ENCODE peak calls at places on chromosomes 3 and 15, in five cellular contexts. Q is ovary, M is PC-9, L is colonic mucosa, S is left ventricle myocardium inferior. I is an unnamed sample. For H3K4me1, the result is how much of the 10 kb centered on the place peaks cover.

GRCh38 chr3:124730920-124731297 is 657 bp downstream of the UMPS start:
- DNase-seq in Q (peak), M (no peak), L (no peak), S (no peak), I (no peak)

GRCh38 chr3:133380481-133381225 is 19.2 kb upstream of the BFSP2 start:
- DNase-seq in Q (no peak), M (no peak), L (no peak), S (no peak), I (no peak)

GRCh38 chr3:9692416-9692815 is 11.2 kb upstream of the CPNE9 start:
- DNase-seq in Q (no peak), M (no peak), L (no peak), S (no peak), I (no peak)

GRCh38 chr3:52473031-52473430 is 17.6 kb downstream of the NISCH start:
- DNase-seq in Q (no peak), M (no peak), L (no peak), S (no peak), I (no peak)

GRCh38 chr15:100686725-100687488 is 84.5 kb downstream of the ASB7 start:
- DNase-seq in Q (no peak), M (no peak), L (no peak), S (no peak), I (peak)

GRCh38 chr3:149363053-149363452 is 14.4 kb downstream of the TM4SF1 start:
- DNase-seq in Q (no peak), M (no peak), L (no peak), S (no peak), I (peak)

GRCh38 chr15:33086500-33087141 is 107.9 kb downstream of the FMN1 start:
- DNase-seq in Q (no peak), M (no peak), L (no peak), S (no peak), I (no peak)

GRCh38 chr3:171257251-171258179 is 202.7 kb downstream of the TNIK start:
- DNase-seq in Q (no peak), M (no peak), L (no peak), S (no peak), I (no peak)

GRCh38 chr15:31397851-31398661 is 71.4 kb downstream of the KLF13 start:
- DNase-seq in Q (peak), M (no peak), L (peak), S (peak), I (peak)

GRCh38 chr3:139654637-139655365 is 23.0 kb downstream of the NMNAT3 start:
- DNase-seq in Q (no peak), M (no peak), L (no peak), S (no peak), I (peak)

GRCh38 chr3:123837858-123838257 is 46.3 kb downstream of the MYLK start:
- DNase-seq in Q (no peak), M (no peak), L (no peak), S (no peak), I (no peak)

GRCh38 chr3:173128633-173129032 is 12.4 kb downstream of the SPATA16 start:
- DNase-seq in Q (no peak), M (no peak), L (no peak), S (no peak), I (no peak)

GRCh38 chr3:138694287-138695007 is 85.9 kb downstream of the FAIM start:
- DNase-seq in Q (no peak), M (peak), L (no peak), S (no peak), I (peak)

GRCh38 chr3:134850761-134851160 is 55.7 kb downstream of the EPHB1 start:
- DNase-seq in Q (no peak), M (no peak), L (no peak), S (no peak), I (no peak)

GRCh38 chr3:196186661-196187573 is 24.3 kb downstream of the ZDHHC19 start:
- DNase-seq in Q (peak), M (no peak), L (no peak), S (no peak), I (no peak)

GRCh38 chr3:52509753-52510328 is 14.7 kb downstream of the STAB1 start:
- DNase-seq in Q (no peak), M (peak), L (no peak), S (no peak), I (no peak)

GRCh38 chr3:110343376-110343775 is 728.2 kb upstream of the NECTIN3 start:
- DNase-seq in Q (no peak), M (peak), L (no peak), S (no peak), I (peak)

GRCh38 chr3:192409838-192410683 is 317.3 kb downstream of the FGF12 start:
- DNase-seq in Q (no peak), M (peak), L (no peak), S (peak), I (no peak)

GRCh38 chr15:58924326-58924725 is 9.2 kb downstream of the SLTM start:
- DNase-seq in Q (no peak), M (no peak), L (no peak), S (no peak), I (no peak)

GRCh38 chr15:90033006-90033405 is 31.9 kb downstream of the ZNF710 start:
- DNase-seq in Q (no peak), M (no peak), L (no peak), S (no peak), I (no peak)

GRCh38 chr3:182183716-182184430 is 472.1 kb downstream of the SOX2 start:
- DNase-seq in Q (no peak), M (no peak), L (no peak), S (no peak), I (no peak)

GRCh38 chr3:176951586-176952292 is 245.5 kb downstream of the TBL1XR1 start:
- DNase-seq in Q (no peak), M (no peak), L (no peak), S (no peak), I (no peak)

GRCh38 chr3:72520690-72521308 is 327.4 kb downstream of the SHQ1 start:
- DNase-seq in Q (no peak), M (peak), L (no peak), S (no peak), I (peak)

GRCh38 chr3:39211332-39212130 is 19.1 kb upstream of the XIRP1 start:
- DNase-seq in Q (no peak), M (no peak), L (no peak), S (no peak), I (no peak)

GRCh38 chr15:59104602-59104911 is 389 bp upstream of the CCNB2 start:
- DNase-seq in Q (no peak), M (no peak), L (no peak), S (no peak), I (no peak)

GRCh38 chr15:48855501-48856440 is 22.2 kb upstream of the EID1 start:
- DNase-seq in Q (no peak), M (peak), L (peak), S (no peak), I (no peak)

GRCh38 chr15:32828507-32829186 is 110.8 kb downstream of the GREM1 start:
- DNase-seq in Q (no peak), M (no peak), L (no peak), S (no peak), I (no peak)

GRCh38 chr15:98881526-98882517 is 125.8 kb downstream of the PGPEP1L start:
- DNase-seq in Q (no peak), M (no peak), L (no peak), S (no peak), I (no peak)

GRCh38 chr3:162142511-162142910 is 645.9 kb downstream of the OTOL1 start:
- DNase-seq in Q (no peak), M (no peak), L (no peak), S (no peak), I (no peak)

GRCh38 chr3:151468284-151468917 is 7.5 kb upstream of the IGSF10 start:
- DNase-seq in Q (no peak), M (peak), L (peak), S (no peak), I (peak)

DNA sequence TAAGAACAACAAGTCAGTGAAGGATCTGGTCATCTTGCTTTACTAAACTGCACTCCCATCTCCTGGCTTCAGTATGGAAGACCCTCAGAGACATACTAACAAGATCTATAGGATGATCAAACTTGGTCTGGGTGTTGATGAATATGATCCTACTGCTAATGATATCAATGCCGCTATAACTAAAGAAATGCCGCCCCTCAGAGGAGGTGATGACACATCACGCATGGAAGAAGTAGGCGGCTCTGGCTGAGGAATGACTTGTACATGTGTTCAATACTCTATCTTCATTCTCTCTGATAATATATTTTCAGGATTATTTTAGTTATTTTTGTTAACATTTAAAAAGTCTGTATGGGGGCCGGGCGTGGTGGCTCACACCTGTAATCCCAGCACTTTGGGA is 17.5 kb upstream of the EIF2B5 start:
- DNase-seq in Q (no peak), M (no peak), L (no peak), S (no peak), I (no peak)
- TF ChIP-seq CTCF in Q (no peak), M (peak), L (no peak), S (no peak), I (peak)

GRCh38 chr3:137163958-137164357 is 206.2 kb downstream of the IL20RB start:
- DNase-seq in Q (no peak), M (no peak), L (no peak), S (no peak), I (no peak)
- H3K27ac ChIP-seq in Q (peak), M (no peak), L (no peak), S (peak), I (no peak)

GRCh38 chr3:3177861-3178497 is 1.5 kb downstream of the CRBN start:
- DNase-seq in Q (no peak), M (no peak), L (no peak), S (no peak), I (no peak)

GRCh38 chr3:3179407-3180094 is at the start of gene CRBN:
- DNase-seq in Q (peak), M (peak), L (peak), S (peak), I (peak)

GRCh38 chr3:3180421-3180820 is 930 bp upstream of the CRBN start:
- DNase-seq in Q (no peak), M (no peak), L (no peak), S (no peak), I (no peak)

GRCh38 chr3:3178498-3179328 is 778 bp downstream of the CRBN start:
- DNase-seq in Q (no peak), M (no peak), L (no peak), S (no peak), I (no peak)
- H3K4me1 ChIP-seq in Q (under half), M (under half), L (under half), S (half or more), I (under half)

GRCh38 chr3:157327837-157328236 is 108.8 kb upstream of the PTX3 start:
- DNase-seq in Q (no peak), M (no peak), L (no peak), S (no peak), I (no peak)

GRCh38 chr3:157329541-157329940 is 107.1 kb upstream of the PTX3 start:
- DNase-seq in Q (no peak), M (no peak), L (no peak), S (no peak), I (no peak)

GRCh38 chr3:157330206-157330605 is 106.4 kb upstream of the PTX3 start:
- DNase-seq in Q (no peak), M (no peak), L (no peak), S (no peak), I (no peak)

DNA sequence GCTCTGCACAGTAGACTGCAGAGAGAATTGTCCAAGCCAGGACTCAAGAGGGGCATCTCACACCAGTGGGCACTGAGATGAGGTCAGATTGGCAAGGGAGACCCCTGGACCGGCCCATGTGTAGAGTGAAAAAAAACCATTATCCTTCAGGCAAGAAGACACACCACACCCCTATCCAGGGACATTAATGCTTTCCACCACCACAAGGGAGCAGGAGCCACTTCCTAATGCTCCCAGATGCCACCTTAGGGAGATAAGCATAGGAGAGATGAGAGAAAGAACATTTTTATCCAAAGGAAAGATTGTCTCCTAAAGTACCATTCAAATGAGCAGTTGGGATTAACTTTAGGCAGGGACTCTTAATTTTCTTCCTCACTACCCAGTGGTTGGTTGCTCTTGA is 109.6 kb upstream of the PTX3 start:
- DNase-seq in Q (no peak), M (no peak), L (no peak), S (no peak), I (no peak)
- TF ChIP-seq CTCF in Q (no peak), M (no peak), L (no peak), S (no peak), I (peak)

GRCh38 chr3:4759689-4760312 is 219.4 kb upstream of the BHLHE40 start:
- DNase-seq in Q (no peak), M (no peak), L (no peak), S (no peak), I (no peak)
- H3K27ac ChIP-seq in Q (no peak), M (no peak), L (no peak), S (no peak), I (no peak)